ENCODE peak calls at places on chromosomes 2 and 18, in five cellular contexts. T, I, A, W and C are unnamed samples.

GRCh38 chr18:56148373-56148772 is 490.0 kb downstream of the TXNL1 start:
- DNase-seq in T (no peak), I (peak; percentile 68), A (no peak), W (no peak), C (no peak)

GRCh38 chr2:239852272-239852671 is 172.9 kb downstream of the NDUFA10 start:
- DNase-seq in T (no peak), I (no peak), A (no peak), W (no peak), C (no peak)

GRCh38 chr2:95106081-95106480 is 15.5 kb downstream of the MRPS5 start:
- DNase-seq in T (no peak), I (no peak), A (no peak), W (no peak), C (no peak)

GRCh38 chr2:168336786-168337388 is 89.5 kb upstream of the STK39 start:
- DNase-seq in T (no peak), I (no peak), A (peak; percentile 49), W (peak; percentile 17), C (no peak)

GRCh38 chr2:238585836-238586821 is 159.4 kb downstream of the ASB1 start:
- DNase-seq in T (no peak), I (no peak), A (no peak), W (no peak), C (peak; percentile 19)

GRCh38 chr2:203656522-203657287 is 49.7 kb upstream of the CD28 start:
- DNase-seq in T (no peak), I (no peak), A (peak; percentile 67), W (no peak), C (no peak)

GRCh38 chr18:37282386-37283037 is 283.1 kb downstream of the CELF4 start:
- DNase-seq in T (no peak), I (no peak), A (no peak), W (no peak), C (no peak)

GRCh38 chr2:226797989-226798421 is 1.6 kb downstream of the IRS1 start:
- DNase-seq in T (no peak), I (no peak), A (no peak), W (peak; percentile 18), C (no peak)

GRCh38 chr2:118224144-118224887 is 136.0 kb downstream of the INSIG2 start:
- DNase-seq in T (no peak), I (no peak), A (peak; percentile 7), W (peak; percentile 11), C (no peak)

GRCh38 chr2:64644240-64645013 is 9.3 kb downstream of the SERTAD2 start:
- DNase-seq in T (peak; percentile 84), I (peak; percentile 78), A (peak; percentile 79), W (peak; percentile 76), C (peak; percentile 80)

GRCh38 chr2:160407393-160408204 is 86.0 kb downstream of the RBMS1 start:
- DNase-seq in T (peak; percentile 60), I (peak; percentile 35), A (peak; percentile 75), W (peak; percentile 74), C (peak; percentile 60)

GRCh38 chr18:62529597-62529996 is 6.8 kb downstream of the ZCCHC2 start:
- DNase-seq in T (no peak), I (peak; percentile 11), A (no peak), W (no peak), C (no peak)

GRCh38 chr18:12742453-12742852 is 39.6 kb downstream of the PSMG2 start:
- DNase-seq in T (peak; percentile 7), I (peak; percentile 57), A (no peak), W (no peak), C (no peak)

GRCh38 chr18:9975658-9976057 is 61.8 kb downstream of the VAPA start:
- DNase-seq in T (no peak), I (no peak), A (no peak), W (no peak), C (no peak)

GRCh38 chr2:189574793-189575475 is 5.7 kb downstream of the SLC40A1 start:
- DNase-seq in T (peak; percentile 80), I (no peak), A (no peak), W (no peak), C (no peak)

GRCh38 chr2:237156131-237156856 is 70.6 kb downstream of the COPS8 start:
- DNase-seq in T (peak; percentile 69), I (peak; percentile 83), A (no peak), W (peak; percentile 48), C (no peak)

GRCh38 chr18:23689616-23690504 is 607 bp downstream of the LAMA3 start:
- DNase-seq in T (peak; percentile 12), I (no peak), A (no peak), W (peak; percentile 18), C (no peak)

GRCh38 chr18:39751161-39751560 is 2185.6 kb upstream of the CELF4 start:
- DNase-seq in T (no peak), I (no peak), A (no peak), W (no peak), C (no peak)

GRCh38 chr2:38274286-38275276 is 102.5 kb downstream of the ATL2 start:
- DNase-seq in T (peak; percentile 77), I (peak; percentile 80), A (peak; percentile 73), W (no peak), C (peak; percentile 82)

DNA sequence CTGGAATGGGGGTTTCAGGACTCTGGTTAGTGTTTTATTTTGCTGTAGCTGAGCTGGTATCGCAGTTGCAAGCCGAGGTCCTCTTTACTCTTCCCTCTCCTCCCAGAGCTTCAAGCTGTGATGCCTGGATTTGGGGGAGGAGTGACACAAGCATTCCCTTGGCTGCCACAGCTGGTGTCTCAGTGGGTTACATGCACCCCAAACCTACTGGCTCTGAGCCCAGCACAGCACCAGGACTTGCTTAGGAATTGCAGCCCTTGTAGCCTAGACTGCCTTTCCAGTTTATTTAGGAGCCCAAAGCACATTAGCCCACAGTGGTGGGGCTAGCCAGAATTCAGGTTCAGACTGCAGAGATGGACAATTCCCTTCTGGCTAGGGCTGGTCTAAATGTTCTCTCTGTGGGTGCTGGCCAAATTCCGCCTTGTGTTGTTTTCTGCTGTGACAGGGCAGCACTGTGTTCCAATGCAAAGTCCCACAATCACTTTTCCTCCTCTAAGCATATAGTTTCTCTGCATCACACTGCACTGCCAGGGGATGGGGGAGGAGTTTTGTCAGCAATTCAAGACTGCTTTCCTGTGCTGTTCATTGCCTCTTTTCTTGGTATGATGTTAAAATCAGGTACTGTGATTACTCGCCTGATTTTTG is 122.8 kb downstream of the SLC4A10 start:
- DNase-seq in T (no peak), I (no peak), A (no peak), W (no peak), C (no peak)
- H3K27ac ChIP-seq in T (no peak overlapping the region), I (no peak overlapping the region), A (no peak overlapping the region), W (no peak overlapping the region), C (no peak overlapping the region)

GRCh38 chr2:68937346-68938055 is 15.2 kb downstream of the GKN2 start:
- DNase-seq in T (no peak), I (no peak), A (no peak), W (no peak), C (no peak)
- H3K27ac ChIP-seq in T (no peak overlapping the region), I (no peak overlapping the region), A (no peak overlapping the region), W (no peak overlapping the region), C (no peak overlapping the region)

DNA sequence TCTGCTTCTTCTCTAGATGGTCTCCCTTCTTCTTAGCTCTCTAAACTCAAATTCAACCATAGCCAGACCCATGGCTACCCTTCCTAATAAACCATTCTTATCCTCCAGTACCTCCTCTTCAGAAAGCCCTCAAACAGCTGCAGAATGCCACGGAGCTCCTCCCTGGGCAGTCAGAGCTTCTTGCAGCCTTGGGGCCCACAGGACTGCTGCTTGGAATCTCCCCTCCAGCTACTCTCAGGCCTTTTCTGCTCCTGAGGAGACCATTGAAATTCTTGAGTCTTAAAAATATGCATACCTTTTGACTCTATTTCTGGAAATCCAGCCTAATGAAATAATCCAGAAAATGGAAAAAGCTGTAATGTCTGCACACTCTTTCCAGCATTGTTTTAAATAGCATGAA is 30.7 kb downstream of the EFR3B start:
- DNase-seq in T (no peak), I (no peak), A (no peak), W (no peak), C (no peak)
- H3K27ac ChIP-seq in T (no peak overlapping the region), I (no peak overlapping the region), A (no peak overlapping the region), W (no peak overlapping the region), C (no peak overlapping the region)

GRCh38 chr18:21704603-21705364 is at the start of gene ABHD3:
- DNase-seq in T (peak; percentile 88), I (peak; percentile 78), A (peak; percentile 96), W (peak; percentile 95), C (peak; percentile 86)
- H3K27ac ChIP-seq in T (peak within 1 kb of the TSS; percentile 52), I (peak within 1 kb of the TSS; percentile 3), A (peak within 1 kb of the TSS; percentile 95), W (peak within 1 kb of the TSS; percentile 95), C (peak within 1 kb of the TSS; percentile 47)

GRCh38 chr2:235506291-235506996 is 12.6 kb downstream of the AGAP1 start:
- DNase-seq in T (no peak), I (no peak), A (no peak), W (no peak), C (peak; percentile 91)
- H3K27ac ChIP-seq in T (no peak overlapping the region), I (no peak overlapping the region), A (no peak overlapping the region), W (no peak overlapping the region), C (peak overlapping the region; percentile 78)

GRCh38 chr2:191612496-191612895 is 65.4 kb upstream of the NABP1 start:
- DNase-seq in T (peak; percentile 40), I (peak; percentile 60), A (no peak), W (no peak), C (no peak)
- H3K27ac ChIP-seq in T (peak overlapping the region; percentile 10), I (peak overlapping the region; percentile 23), A (no peak overlapping the region), W (no peak overlapping the region), C (no peak overlapping the region)